ENCODE peak calls at places on chromosomes 13 and 19, in nine cellular contexts. One of them, this sample, is unnamed.
A peak's percentile ranks its signal among the peaks of the same experiment; 100 is the strongest.

GRCh38 chr13:114148521-114148855 is 16.1 kb upstream of the RASA3 start:
- DNase-seq in A673: no peak
- DNase-seq in thoracic aorta: no peak
- DNase-seq in RWPE1: no peak
- DNase-seq in cardiac muscle cell: no peak
- DNase-seq in A549: no peak
- DNase-seq in heart right ventricle: no peak
- DNase-seq in body of pancreas: peak; percentile 91
- DNase-seq in uterus: no peak
- DNase-seq in this sample: no peak

GRCh38 chr19:44857837-44858236 is 11.7 kb downstream of the NECTIN2 start:
- DNase-seq in heart right ventricle: no peak
- DNase-seq in RWPE1: no peak
- DNase-seq in uterus: no peak
- DNase-seq in body of pancreas: peak; percentile 48
- DNase-seq in cardiac muscle cell: no peak
- DNase-seq in A549: no peak
- DNase-seq in thoracic aorta: no peak
- DNase-seq in A673: no peak
- DNase-seq in this sample: no peak

GRCh38 chr19:48737360-48737998 is 2.9 kb downstream of the RASIP1 start:
- DNase-seq in body of pancreas: peak; percentile 95
- DNase-seq in thoracic aorta: no peak
- DNase-seq in A673: no peak
- DNase-seq in cardiac muscle cell: peak; percentile 33
- DNase-seq in A549: peak; percentile 55
- DNase-seq in RWPE1: no peak
- DNase-seq in heart right ventricle: no peak
- DNase-seq in uterus: no peak
- DNase-seq in this sample: no peak

GRCh38 chr19:3057275-3057714 is 5.0 kb downstream of the TLE5 start:
- DNase-seq in A549: peak; percentile 37
- DNase-seq in A673: no peak
- DNase-seq in RWPE1: peak; percentile 58
- DNase-seq in heart right ventricle: peak; percentile 91
- DNase-seq in cardiac muscle cell: peak; percentile 90
- DNase-seq in body of pancreas: peak; percentile 96
- DNase-seq in thoracic aorta: peak; percentile 51
- DNase-seq in uterus: peak; percentile 87
- DNase-seq in this sample: peak; percentile 87

GRCh38 chr19:6172074-6172863 is 36.8 kb downstream of the ACSBG2 start:
- DNase-seq in A549: no peak
- DNase-seq in uterus: no peak
- DNase-seq in RWPE1: no peak
- DNase-seq in body of pancreas: no peak
- DNase-seq in A673: no peak
- DNase-seq in cardiac muscle cell: peak; percentile 8
- DNase-seq in thoracic aorta: no peak
- DNase-seq in heart right ventricle: no peak
- DNase-seq in this sample: no peak

GRCh38 chr19:55197531-55197930 is 11.8 kb downstream of the PTPRH start:
- DNase-seq in thoracic aorta: no peak
- DNase-seq in A549: no peak
- DNase-seq in heart right ventricle: no peak
- DNase-seq in uterus: no peak
- DNase-seq in cardiac muscle cell: no peak
- DNase-seq in A673: peak; percentile 59
- DNase-seq in body of pancreas: no peak
- DNase-seq in RWPE1: no peak
- DNase-seq in this sample: no peak

GRCh38 chr19:14542721-14543328 is 13.4 kb downstream of the TECR start:
- DNase-seq in thoracic aorta: no peak
- DNase-seq in RWPE1: peak; percentile 81
- DNase-seq in A549: no peak
- DNase-seq in heart right ventricle: no peak
- DNase-seq in body of pancreas: no peak
- DNase-seq in cardiac muscle cell: peak; percentile 40
- DNase-seq in uterus: no peak
- DNase-seq in A673: peak; percentile 41
- DNase-seq in this sample: no peak

GRCh38 chr13:75635621-75636338 is at the start of gene LMO7:
- DNase-seq in A673: peak; percentile 6
- DNase-seq in uterus: peak; percentile 32
- DNase-seq in body of pancreas: peak; percentile 54
- DNase-seq in thoracic aorta: no peak
- DNase-seq in RWPE1: peak; percentile 29
- DNase-seq in cardiac muscle cell: peak; percentile 66
- DNase-seq in A549: peak; percentile 23
- DNase-seq in heart right ventricle: peak; percentile 61
- DNase-seq in this sample: peak; percentile 53

GRCh38 chr19:51398096-51398704 is 7.8 kb upstream of the C19orf84 start:
- DNase-seq in A673: peak; percentile 59
- DNase-seq in uterus: no peak
- DNase-seq in RWPE1: peak; percentile 29
- DNase-seq in body of pancreas: no peak
- DNase-seq in cardiac muscle cell: peak; percentile 39
- DNase-seq in thoracic aorta: no peak
- DNase-seq in heart right ventricle: no peak
- DNase-seq in A549: peak; percentile 50
- DNase-seq in this sample: no peak

GRCh38 chr13:75196112-75196855 is 285.7 kb downstream of the TBC1D4 start:
- DNase-seq in thoracic aorta: no peak
- DNase-seq in A673: no peak
- DNase-seq in RWPE1: no peak
- DNase-seq in heart right ventricle: no peak
- DNase-seq in A549: no peak
- DNase-seq in cardiac muscle cell: peak; percentile 89
- DNase-seq in uterus: no peak
- DNase-seq in body of pancreas: no peak
- DNase-seq in this sample: no peak

GRCh38 chr19:16400911-16401675 is 70.7 kb downstream of the EPS15L1 start:
- DNase-seq in cardiac muscle cell: no peak
- DNase-seq in thoracic aorta: peak; percentile 40
- DNase-seq in body of pancreas: no peak
- DNase-seq in uterus: peak; percentile 79
- DNase-seq in A549: no peak
- DNase-seq in RWPE1: no peak
- DNase-seq in A673: peak; percentile 25
- DNase-seq in heart right ventricle: no peak
- DNase-seq in this sample: no peak

GRCh38 chr13:73338389-73338788 is 279.6 kb downstream of the KLF5 start:
- DNase-seq in thoracic aorta: no peak
- DNase-seq in heart right ventricle: no peak
- DNase-seq in body of pancreas: peak; percentile 17
- DNase-seq in uterus: no peak
- DNase-seq in A673: no peak
- DNase-seq in cardiac muscle cell: peak; percentile 61
- DNase-seq in RWPE1: peak; percentile 20
- DNase-seq in A549: no peak
- DNase-seq in this sample: no peak

GRCh38 chr19:13404236-13404635 is 102.0 kb downstream of the CACNA1A start:
- DNase-seq in A549: no peak
- DNase-seq in RWPE1: no peak
- DNase-seq in body of pancreas: peak; percentile 13
- DNase-seq in thoracic aorta: no peak
- DNase-seq in A673: no peak
- DNase-seq in uterus: no peak
- DNase-seq in cardiac muscle cell: no peak
- DNase-seq in heart right ventricle: no peak
- DNase-seq in this sample: no peak

GRCh38 chr13:77720988-77721387 is 23.5 kb downstream of the SLAIN1 start:
- DNase-seq in uterus: no peak
- DNase-seq in A673: no peak
- DNase-seq in heart right ventricle: no peak
- DNase-seq in RWPE1: no peak
- DNase-seq in thoracic aorta: no peak
- DNase-seq in A549: no peak
- DNase-seq in body of pancreas: no peak
- DNase-seq in cardiac muscle cell: no peak
- DNase-seq in this sample: no peak

GRCh38 chr13:99892866-99893504 is 78.6 kb downstream of the ZIC5 start:
- DNase-seq in A549: no peak
- DNase-seq in A673: no peak
- DNase-seq in body of pancreas: no peak
- DNase-seq in thoracic aorta: no peak
- DNase-seq in cardiac muscle cell: no peak
- DNase-seq in uterus: no peak
- DNase-seq in RWPE1: no peak
- DNase-seq in heart right ventricle: no peak
- DNase-seq in this sample: no peak

DNA sequence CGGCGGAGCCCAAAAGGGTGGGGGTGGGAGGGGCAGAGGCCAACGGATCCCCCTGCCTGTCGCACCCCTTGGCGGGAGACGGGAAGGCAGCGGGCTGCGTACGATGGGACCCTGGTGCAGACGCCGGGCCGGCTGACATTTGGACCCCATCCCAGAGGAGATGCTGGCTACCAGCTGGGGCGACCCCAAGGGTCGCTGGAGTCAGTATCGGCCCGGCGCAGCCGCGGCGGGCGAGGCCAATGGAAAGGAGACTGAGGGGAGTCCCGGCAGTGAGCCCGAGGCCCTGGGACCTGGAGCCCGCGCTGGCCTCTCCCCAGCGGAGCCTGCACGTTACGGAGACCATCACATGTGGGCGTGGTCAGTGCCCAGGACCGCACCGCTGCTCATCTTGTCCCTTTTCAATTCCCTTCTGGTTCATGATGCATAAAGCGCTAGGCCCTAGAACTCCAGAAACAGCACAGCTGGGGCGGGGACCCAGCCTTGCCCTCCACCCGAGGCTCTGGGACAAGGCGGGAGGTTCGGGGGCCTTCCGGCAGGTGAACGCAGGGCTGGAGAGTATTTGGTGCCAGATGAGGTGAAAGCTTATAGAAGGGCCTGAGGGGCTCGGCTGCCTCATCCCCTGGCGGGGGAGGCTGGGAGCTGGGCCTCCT is 8.0 kb downstream of the C19orf25 start:
- DNase-seq in A673: peak; percentile 61
- DNase-seq in RWPE1: no peak
- DNase-seq in A549: no peak
- DNase-seq in cardiac muscle cell: no peak
- DNase-seq in uterus: no peak
- DNase-seq in heart right ventricle: peak; percentile 23
- DNase-seq in thoracic aorta: no peak
- DNase-seq in body of pancreas: no peak
- DNase-seq in this sample: no peak
- TF ChIP-seq CTCF in A673: no peak
- TF ChIP-seq CTCF in RWPE1: no peak
- TF ChIP-seq CTCF in A549: no peak
- TF ChIP-seq CTCF in cardiac muscle cell: peak; percentile 28
- TF ChIP-seq CTCF in uterus: no peak
- TF ChIP-seq CTCF in heart right ventricle: no peak
- TF ChIP-seq CTCF in thoracic aorta: no peak
- TF ChIP-seq CTCF in body of pancreas: no peak
- TF ChIP-seq CTCF in this sample: no peak

GRCh38 chr19:49780861-49781260 is 14.1 kb downstream of the AP2A1 start:
- DNase-seq in thoracic aorta: no peak
- DNase-seq in cardiac muscle cell: no peak
- DNase-seq in body of pancreas: no peak
- DNase-seq in A549: no peak
- DNase-seq in A673: no peak
- DNase-seq in uterus: no peak
- DNase-seq in heart right ventricle: no peak
- DNase-seq in RWPE1: no peak
- DNase-seq in this sample: no peak
- H3K27ac ChIP-seq in thoracic aorta: no peak overlapping the region
- H3K27ac ChIP-seq in cardiac muscle cell: no peak overlapping the region
- H3K27ac ChIP-seq in body of pancreas: no peak overlapping the region
- H3K27ac ChIP-seq in A549: no peak overlapping the region
- H3K27ac ChIP-seq in A673: no peak overlapping the region
- H3K27ac ChIP-seq in uterus: no peak overlapping the region
- H3K27ac ChIP-seq in heart right ventricle: no peak overlapping the region
- H3K27ac ChIP-seq in RWPE1: peak overlapping the region; percentile 19
- H3K27ac ChIP-seq in this sample: no peak overlapping the region

GRCh38 chr19:38917921-38918491 is 6.0 kb upstream of the CCER2 start:
- DNase-seq in body of pancreas: no peak
- DNase-seq in uterus: no peak
- DNase-seq in cardiac muscle cell: peak; percentile 15
- DNase-seq in RWPE1: peak; percentile 30
- DNase-seq in heart right ventricle: no peak
- DNase-seq in thoracic aorta: no peak
- DNase-seq in A673: no peak
- DNase-seq in A549: peak; percentile 90
- DNase-seq in this sample: no peak
- TF ChIP-seq CTCF in body of pancreas: no peak
- TF ChIP-seq CTCF in uterus: no peak
- TF ChIP-seq CTCF in cardiac muscle cell: peak; percentile 19
- TF ChIP-seq CTCF in RWPE1: no peak
- TF ChIP-seq CTCF in heart right ventricle: peak; percentile 7
- TF ChIP-seq CTCF in thoracic aorta: no peak
- TF ChIP-seq CTCF in A673: no peak
- TF ChIP-seq CTCF in A549: peak; percentile 49
- TF ChIP-seq CTCF in this sample: no peak

GRCh38 chr13:44874886-44875630 is 114.2 kb downstream of the NUFIP1 start:
- DNase-seq in thoracic aorta: no peak
- DNase-seq in uterus: no peak
- DNase-seq in A673: no peak
- DNase-seq in RWPE1: no peak
- DNase-seq in heart right ventricle: no peak
- DNase-seq in body of pancreas: no peak
- DNase-seq in A549: no peak
- DNase-seq in cardiac muscle cell: no peak
- DNase-seq in this sample: no peak

GRCh38 chr13:44876782-44877324 is 112.4 kb downstream of the NUFIP1 start:
- DNase-seq in body of pancreas: no peak
- DNase-seq in uterus: no peak
- DNase-seq in cardiac muscle cell: no peak
- DNase-seq in A549: no peak
- DNase-seq in heart right ventricle: no peak
- DNase-seq in RWPE1: no peak
- DNase-seq in A673: no peak
- DNase-seq in thoracic aorta: no peak
- DNase-seq in this sample: no peak

GRCh38 chr13:44872751-44873150 is 116.5 kb downstream of the NUFIP1 start:
- DNase-seq in uterus: no peak
- DNase-seq in A673: no peak
- DNase-seq in heart right ventricle: no peak
- DNase-seq in thoracic aorta: no peak
- DNase-seq in body of pancreas: no peak
- DNase-seq in RWPE1: no peak
- DNase-seq in A549: no peak
- DNase-seq in cardiac muscle cell: peak; percentile 22
- DNase-seq in this sample: no peak

GRCh38 chr13:44873486-44873885 is 115.8 kb downstream of the NUFIP1 start:
- DNase-seq in cardiac muscle cell: peak; percentile 23
- DNase-seq in thoracic aorta: no peak
- DNase-seq in RWPE1: no peak
- DNase-seq in A549: no peak
- DNase-seq in heart right ventricle: no peak
- DNase-seq in uterus: no peak
- DNase-seq in body of pancreas: peak; percentile 79
- DNase-seq in A673: no peak
- DNase-seq in this sample: no peak

DNA sequence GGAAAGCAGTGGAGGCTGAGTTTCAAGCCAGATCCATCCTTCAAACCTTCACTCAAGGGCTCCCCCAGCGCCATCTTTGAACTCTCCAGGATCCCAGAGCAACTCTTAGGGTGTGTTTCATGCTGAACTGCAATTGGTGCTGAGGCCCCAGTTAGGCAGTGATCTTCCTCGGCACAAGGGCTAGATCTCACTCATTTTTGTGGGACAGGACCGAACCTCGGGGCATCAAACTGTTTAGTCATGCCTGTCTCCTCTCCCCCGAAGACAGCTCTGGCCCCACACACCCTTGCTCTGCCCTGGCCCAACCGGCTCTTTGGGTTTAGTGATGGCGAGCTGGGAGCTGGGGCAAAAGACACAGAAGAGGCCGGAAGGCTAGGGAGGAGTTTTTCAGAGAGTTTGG is 115.1 kb downstream of the NUFIP1 start:
- DNase-seq in A673: no peak
- DNase-seq in cardiac muscle cell: no peak
- DNase-seq in A549: no peak
- DNase-seq in heart right ventricle: no peak
- DNase-seq in uterus: no peak
- DNase-seq in body of pancreas: no peak
- DNase-seq in RWPE1: no peak
- DNase-seq in thoracic aorta: no peak
- DNase-seq in this sample: no peak
- H3K27ac ChIP-seq in A673: no peak overlapping the region
- H3K27ac ChIP-seq in cardiac muscle cell: no peak overlapping the region
- H3K27ac ChIP-seq in A549: no peak overlapping the region
- H3K27ac ChIP-seq in heart right ventricle: no peak overlapping the region
- H3K27ac ChIP-seq in uterus: no peak overlapping the region
- H3K27ac ChIP-seq in body of pancreas: peak overlapping the region; percentile 43
- H3K27ac ChIP-seq in RWPE1: no peak overlapping the region
- H3K27ac ChIP-seq in thoracic aorta: no peak overlapping the region
- H3K27ac ChIP-seq in this sample: no peak overlapping the region

This sample was measured in lung.